ENCODE peak calls at places on chromosomes 5 and 9, in six cellular contexts. One of them, this sample, is unnamed.

GRCh38 chr9:113154936-113155335 is 4.1 kb downstream of the SLC31A2 start:
- DNase-seq in CD8-positive, alpha-beta T cell: no peak
- DNase-seq in endothelial cell: no peak
- DNase-seq in neural crest cell: no peak
- DNase-seq in gastrocnemius medialis: no peak
- DNase-seq in nephron progenitor cell: no peak
- DNase-seq in this sample: no peak

GRCh38 chr5:41863871-41864486 is 6.2 kb downstream of the OXCT1 start:
- DNase-seq in CD8-positive, alpha-beta T cell: no peak
- DNase-seq in endothelial cell: no peak
- DNase-seq in neural crest cell: no peak
- DNase-seq in gastrocnemius medialis: no peak
- DNase-seq in nephron progenitor cell: no peak
- DNase-seq in this sample: no peak

GRCh38 chr5:167726641-167727040 is 564.8 kb upstream of the WWC1 start:
- DNase-seq in CD8-positive, alpha-beta T cell: no peak
- DNase-seq in endothelial cell: no peak
- DNase-seq in neural crest cell: no peak
- DNase-seq in gastrocnemius medialis: no peak
- DNase-seq in nephron progenitor cell: no peak
- DNase-seq in this sample: no peak

GRCh38 chr9:19440823-19441580 is 32.2 kb downstream of the ACER2 start:
- DNase-seq in CD8-positive, alpha-beta T cell: no peak
- DNase-seq in endothelial cell: no peak
- DNase-seq in neural crest cell: no peak
- DNase-seq in gastrocnemius medialis: no peak
- DNase-seq in nephron progenitor cell: no peak
- DNase-seq in this sample: no peak

GRCh38 chr5:76290321-76290757 is 112.7 kb upstream of the IQGAP2 start:
- DNase-seq in CD8-positive, alpha-beta T cell: no peak
- DNase-seq in endothelial cell: no peak
- DNase-seq in neural crest cell: no peak
- DNase-seq in gastrocnemius medialis: no peak
- DNase-seq in nephron progenitor cell: no peak
- DNase-seq in this sample: no peak

GRCh38 chr5:179135441-179136215 is 75.5 kb downstream of the ZNF354C start:
- DNase-seq in CD8-positive, alpha-beta T cell: no peak
- DNase-seq in endothelial cell: no peak
- DNase-seq in neural crest cell: no peak
- DNase-seq in gastrocnemius medialis: no peak
- DNase-seq in nephron progenitor cell: no peak
- DNase-seq in this sample: no peak

GRCh38 chr5:322281-322941 is 897 bp downstream of the AHRR start:
- DNase-seq in CD8-positive, alpha-beta T cell: no peak
- DNase-seq in endothelial cell: no peak
- DNase-seq in neural crest cell: no peak
- DNase-seq in gastrocnemius medialis: no peak
- DNase-seq in nephron progenitor cell: no peak
- DNase-seq in this sample: peak

GRCh38 chr5:149134778-149135169 is 6.5 kb upstream of the ABLIM3 start:
- DNase-seq in CD8-positive, alpha-beta T cell: no peak
- DNase-seq in endothelial cell: no peak
- DNase-seq in neural crest cell: no peak
- DNase-seq in gastrocnemius medialis: no peak
- DNase-seq in nephron progenitor cell: no peak
- DNase-seq in this sample: no peak

GRCh38 chr9:115615821-115616665 is 498.1 kb upstream of the TNC start:
- DNase-seq in CD8-positive, alpha-beta T cell: no peak
- DNase-seq in endothelial cell: no peak
- DNase-seq in neural crest cell: no peak
- DNase-seq in gastrocnemius medialis: no peak
- DNase-seq in nephron progenitor cell: no peak
- DNase-seq in this sample: no peak

GRCh38 chr5:3594514-3595101 is 1.0 kb upstream of the IRX1 start:
- DNase-seq in CD8-positive, alpha-beta T cell: no peak
- DNase-seq in endothelial cell: peak
- DNase-seq in neural crest cell: no peak
- DNase-seq in gastrocnemius medialis: no peak
- DNase-seq in nephron progenitor cell: peak
- DNase-seq in this sample: no peak

GRCh38 chr5:167295686-167296015 is 995.8 kb upstream of the WWC1 start:
- DNase-seq in CD8-positive, alpha-beta T cell: no peak
- DNase-seq in endothelial cell: no peak
- DNase-seq in neural crest cell: no peak
- DNase-seq in gastrocnemius medialis: no peak
- DNase-seq in nephron progenitor cell: no peak
- DNase-seq in this sample: no peak

GRCh38 chr5:171309526-171310333 is 682 bp downstream of the TLX3 start:
- DNase-seq in CD8-positive, alpha-beta T cell: no peak
- DNase-seq in endothelial cell: peak
- DNase-seq in neural crest cell: no peak
- DNase-seq in gastrocnemius medialis: no peak
- DNase-seq in nephron progenitor cell: peak
- DNase-seq in this sample: no peak
- TF ChIP-seq CTCF in CD8-positive, alpha-beta T cell: no peak
- TF ChIP-seq CTCF in endothelial cell: peak
- TF ChIP-seq CTCF in neural crest cell: peak
- TF ChIP-seq CTCF in gastrocnemius medialis: peak
- TF ChIP-seq CTCF in nephron progenitor cell: peak
- TF ChIP-seq CTCF in this sample: no peak

GRCh38 chr5:78360674-78361225 is 333 bp downstream of the SCAMP1 start:
- DNase-seq in CD8-positive, alpha-beta T cell: peak
- DNase-seq in endothelial cell: peak
- DNase-seq in neural crest cell: peak
- DNase-seq in gastrocnemius medialis: peak
- DNase-seq in nephron progenitor cell: peak
- DNase-seq in this sample: peak

GRCh38 chr5:78362220-78362619 is 1.8 kb downstream of the SCAMP1 start:
- DNase-seq in CD8-positive, alpha-beta T cell: no peak
- DNase-seq in endothelial cell: no peak
- DNase-seq in neural crest cell: no peak
- DNase-seq in gastrocnemius medialis: no peak
- DNase-seq in nephron progenitor cell: no peak
- DNase-seq in this sample: no peak

GRCh38 chr5:78361226-78361993 is 993 bp downstream of the SCAMP1 start:
- DNase-seq in CD8-positive, alpha-beta T cell: no peak
- DNase-seq in endothelial cell: peak
- DNase-seq in neural crest cell: peak
- DNase-seq in gastrocnemius medialis: peak
- DNase-seq in nephron progenitor cell: peak
- DNase-seq in this sample: no peak

GRCh38 chr5:78364005-78364404 is 3.6 kb downstream of the SCAMP1 start:
- DNase-seq in CD8-positive, alpha-beta T cell: no peak
- DNase-seq in endothelial cell: no peak
- DNase-seq in neural crest cell: no peak
- DNase-seq in gastrocnemius medialis: no peak
- DNase-seq in nephron progenitor cell: no peak
- DNase-seq in this sample: no peak

DNA sequence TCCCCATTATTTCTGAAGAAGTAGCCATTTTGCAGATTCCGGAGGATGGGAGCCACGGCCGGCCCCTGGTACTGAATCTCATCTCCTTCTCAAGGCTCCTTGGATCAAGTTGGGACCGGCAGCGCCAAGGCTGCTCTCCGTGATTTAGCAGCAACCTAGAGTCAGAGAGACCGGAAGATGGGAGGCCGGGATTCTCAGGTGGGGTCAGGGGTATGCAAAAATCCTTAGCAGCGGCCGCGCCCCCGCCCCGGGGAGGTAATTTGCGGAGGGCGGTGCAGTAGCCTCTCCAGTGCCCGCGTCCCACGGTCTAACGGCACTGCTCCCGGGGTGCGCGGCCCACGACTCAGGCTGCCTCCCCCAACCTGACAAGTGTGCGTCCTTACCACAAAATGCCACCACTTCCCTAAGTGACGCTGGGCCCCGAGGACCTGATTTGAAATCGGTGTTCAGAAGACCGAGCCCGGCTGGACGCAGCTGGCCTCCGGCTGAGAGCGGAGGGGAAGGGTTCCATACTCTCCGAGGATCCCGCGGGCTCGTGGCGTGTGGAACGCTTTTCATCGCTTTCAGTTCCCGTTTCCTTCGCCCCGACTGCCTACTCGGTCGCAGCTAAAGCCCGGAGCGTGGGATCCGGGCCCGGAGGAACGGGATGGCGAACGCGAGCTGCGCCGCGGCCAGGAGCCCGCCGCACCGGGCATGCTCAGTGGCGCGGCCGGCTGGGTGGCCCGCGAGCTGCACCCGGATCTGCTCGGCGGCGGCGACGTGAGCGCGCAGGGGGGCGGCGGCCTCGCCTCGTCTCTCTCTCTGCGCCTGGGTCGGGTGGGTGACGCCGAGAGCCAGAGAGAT is at the start of gene SCAMP1:
- DNase-seq in CD8-positive, alpha-beta T cell: peak
- DNase-seq in endothelial cell: peak
- DNase-seq in neural crest cell: peak
- DNase-seq in gastrocnemius medialis: peak
- DNase-seq in nephron progenitor cell: peak
- DNase-seq in this sample: peak
- TF ChIP-seq CTCF in CD8-positive, alpha-beta T cell: no peak
- TF ChIP-seq CTCF in endothelial cell: no peak
- TF ChIP-seq CTCF in neural crest cell: peak
- TF ChIP-seq CTCF in gastrocnemius medialis: no peak
- TF ChIP-seq CTCF in nephron progenitor cell: no peak
- TF ChIP-seq CTCF in this sample: peak

GRCh38 chr5:90606539-90606938 is 47.9 kb downstream of the ADGRV1 start:
- DNase-seq in CD8-positive, alpha-beta T cell: no peak
- DNase-seq in endothelial cell: no peak
- DNase-seq in neural crest cell: no peak
- DNase-seq in gastrocnemius medialis: no peak
- DNase-seq in nephron progenitor cell: no peak
- DNase-seq in this sample: no peak
- TF ChIP-seq CTCF in CD8-positive, alpha-beta T cell: no peak
- TF ChIP-seq CTCF in endothelial cell: peak
- TF ChIP-seq CTCF in neural crest cell: peak
- TF ChIP-seq CTCF in gastrocnemius medialis: no peak
- TF ChIP-seq CTCF in nephron progenitor cell: no peak
- TF ChIP-seq CTCF in this sample: peak

GRCh38 chr9:130934246-130934645 is 4.8 kb downstream of the FIBCD1 start:
- DNase-seq in CD8-positive, alpha-beta T cell: no peak
- DNase-seq in endothelial cell: no peak
- DNase-seq in neural crest cell: no peak
- DNase-seq in gastrocnemius medialis: no peak
- DNase-seq in nephron progenitor cell: no peak
- DNase-seq in this sample: no peak

GRCh38 chr9:130930804-130931349 is 8.2 kb downstream of the FIBCD1 start:
- DNase-seq in CD8-positive, alpha-beta T cell: no peak
- DNase-seq in endothelial cell: no peak
- DNase-seq in neural crest cell: no peak
- DNase-seq in gastrocnemius medialis: no peak
- DNase-seq in nephron progenitor cell: no peak
- DNase-seq in this sample: no peak

GRCh38 chr9:130931508-130932150 is 7.4 kb downstream of the FIBCD1 start:
- DNase-seq in CD8-positive, alpha-beta T cell: no peak
- DNase-seq in endothelial cell: no peak
- DNase-seq in neural crest cell: no peak
- DNase-seq in gastrocnemius medialis: no peak
- DNase-seq in nephron progenitor cell: no peak
- DNase-seq in this sample: peak

GRCh38 chr9:130933114-130934046 is 5.7 kb downstream of the FIBCD1 start:
- DNase-seq in CD8-positive, alpha-beta T cell: no peak
- DNase-seq in endothelial cell: no peak
- DNase-seq in neural crest cell: no peak
- DNase-seq in gastrocnemius medialis: no peak
- DNase-seq in nephron progenitor cell: no peak
- DNase-seq in this sample: no peak

DNA sequence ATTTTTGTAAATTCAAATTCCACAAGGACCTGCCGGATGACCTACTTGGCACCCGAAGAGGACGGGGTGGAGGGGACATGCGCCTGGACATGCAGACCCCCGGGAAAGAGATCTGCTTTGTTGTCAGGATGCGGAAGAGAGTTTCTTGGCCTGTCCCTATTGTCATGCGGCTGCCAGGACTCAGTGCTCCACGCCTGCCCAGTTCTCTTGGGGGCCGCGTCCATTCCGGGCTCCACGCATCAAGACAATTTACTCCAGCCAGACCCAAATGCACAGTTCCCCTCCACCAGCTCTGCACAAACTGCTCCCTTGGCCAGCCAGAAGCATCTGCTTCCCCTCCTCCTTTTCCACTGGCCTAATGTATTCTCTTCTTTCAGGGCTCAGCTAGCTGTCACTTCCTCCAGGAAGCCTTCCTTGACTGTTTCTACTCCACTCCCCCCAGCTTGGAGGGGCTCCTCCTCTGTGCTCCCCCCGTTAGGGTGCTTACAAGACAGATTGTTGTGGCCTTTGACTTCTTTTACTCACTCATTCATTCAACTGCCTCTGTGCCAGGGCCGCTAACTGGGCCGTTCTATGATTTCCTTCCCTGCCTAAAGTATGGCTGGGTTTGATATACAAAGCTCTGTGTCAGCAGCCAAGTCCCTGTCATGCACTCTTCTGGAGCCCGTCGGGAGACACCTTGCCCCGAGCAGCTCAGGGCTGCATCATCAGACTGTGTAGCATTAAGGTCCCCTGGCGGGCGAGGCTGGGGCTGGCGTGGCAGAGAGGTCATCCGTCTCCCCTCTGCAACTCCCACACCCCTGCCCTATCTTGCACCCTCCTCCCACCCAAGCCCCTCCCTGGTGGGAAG is 6.6 kb downstream of the FIBCD1 start:
- DNase-seq in CD8-positive, alpha-beta T cell: no peak
- DNase-seq in endothelial cell: no peak
- DNase-seq in neural crest cell: no peak
- DNase-seq in gastrocnemius medialis: no peak
- DNase-seq in nephron progenitor cell: peak
- DNase-seq in this sample: no peak
- TF ChIP-seq CTCF in CD8-positive, alpha-beta T cell: no peak
- TF ChIP-seq CTCF in endothelial cell: no peak
- TF ChIP-seq CTCF in neural crest cell: peak
- TF ChIP-seq CTCF in gastrocnemius medialis: no peak
- TF ChIP-seq CTCF in nephron progenitor cell: no peak
- TF ChIP-seq CTCF in this sample: no peak

DNA sequence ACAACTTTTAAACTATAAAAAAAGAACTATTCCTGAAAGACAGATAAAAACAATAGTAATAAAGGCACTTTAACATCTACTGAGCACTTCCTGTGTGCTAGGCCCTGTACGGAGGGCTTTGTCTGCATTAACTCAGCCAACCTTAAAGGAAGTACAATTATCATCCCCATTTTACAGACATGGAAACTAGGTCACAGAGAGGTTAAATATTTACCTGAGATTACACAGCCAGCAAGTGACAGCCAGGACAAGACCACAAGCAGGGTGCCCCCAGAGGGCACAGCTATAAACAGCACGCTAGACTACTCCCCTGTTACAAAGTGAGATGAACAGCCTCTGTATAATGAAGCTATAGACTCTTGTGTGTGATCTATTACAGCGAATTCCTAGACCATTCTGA is 25.5 kb downstream of the DDX31 start:
- DNase-seq in CD8-positive, alpha-beta T cell: no peak
- DNase-seq in endothelial cell: no peak
- DNase-seq in neural crest cell: no peak
- DNase-seq in gastrocnemius medialis: no peak
- DNase-seq in nephron progenitor cell: no peak
- DNase-seq in this sample: no peak
- TF ChIP-seq CTCF in CD8-positive, alpha-beta T cell: no peak
- TF ChIP-seq CTCF in endothelial cell: no peak
- TF ChIP-seq CTCF in neural crest cell: peak
- TF ChIP-seq CTCF in gastrocnemius medialis: no peak
- TF ChIP-seq CTCF in nephron progenitor cell: no peak
- TF ChIP-seq CTCF in this sample: no peak

This sample was measured in GM13976.